ENCODE peak calls at places on chromosomes 16 and 17, in seven cellular contexts. B is mesothelial cell of epicardium, J is colonic mucosa, E is NCI-H1417, I is cardiac fibroblast, S is progenitor cell of endocrine pancreas, D is AG10803. Q is an unnamed sample.
A peak's percentile ranks its signal among the peaks of the same experiment; 100 is the strongest.

GRCh38 chr16:29908719-29909220 is 8.5 kb downstream of the ASPHD1 start:
- DNase-seq in B (no peak), J (no peak), E (no peak), I (no peak), S (no peak), D (no peak), Q (no peak)

GRCh38 chr17:7081341-7082062 is 1.5 kb upstream of the CLEC10A start:
- DNase-seq in B (no peak), J (no peak), E (no peak), I (no peak), S (no peak), D (no peak), Q (no peak)

GRCh38 chr16:6066601-6067000 is 969.0 kb upstream of the EEF2KMT start:
- DNase-seq in B (no peak), J (no peak), E (no peak), I (no peak), S (no peak), D (no peak), Q (no peak)

GRCh38 chr16:31105677-31106213 is 2.4 kb upstream of the BCKDK start:
- DNase-seq in B (no peak), J (peak; percentile 91), E (no peak), I (peak; percentile 71), S (peak; percentile 82), D (peak; percentile 80), Q (no peak)

GRCh38 chr17:9146064-9146463 is 124.8 kb downstream of the NTN1 start:
- DNase-seq in B (no peak), J (no peak), E (no peak), I (no peak), S (no peak), D (no peak), Q (no peak)

GRCh38 chr17:82330322-82331239 is 3.0 kb downstream of the SECTM1 start:
- DNase-seq in B (peak; percentile 32), J (no peak), E (peak; percentile 88), I (peak; percentile 77), S (no peak), D (peak; percentile 58), Q (no peak)

GRCh38 chr17:56694825-56695224 is 101.3 kb downstream of the NOG start:
- DNase-seq in B (no peak), J (no peak), E (no peak), I (no peak), S (no peak), D (peak; percentile 74), Q (no peak)

GRCh38 chr17:6477831-6478383 is 33.7 kb downstream of the PIMREG start:
- DNase-seq in B (no peak), J (no peak), E (no peak), I (no peak), S (no peak), D (no peak), Q (no peak)

GRCh38 chr17:81701288-81702071 is 1.7 kb upstream of the MRPL12 start:
- DNase-seq in B (peak; percentile 12), J (no peak), E (no peak), I (no peak), S (no peak), D (no peak), Q (no peak)

GRCh38 chr16:66695474-66695934 is 1.0 kb downstream of the CMTM4 start:
- DNase-seq in B (no peak), J (no peak), E (no peak), I (no peak), S (no peak), D (no peak), Q (no peak)

GRCh38 chr17:57603978-57604377 is 141.1 kb downstream of the CCDC182 start:
- DNase-seq in B (no peak), J (no peak), E (peak; percentile 26), I (no peak), S (no peak), D (no peak), Q (no peak)

GRCh38 chr17:47949197-47949759 is 7.9 kb downstream of the PNPO start:
- DNase-seq in B (peak; percentile 81), J (peak; percentile 96), E (peak; percentile 77), I (peak; percentile 92), S (peak; percentile 94), D (peak; percentile 82), Q (peak; percentile 70)

GRCh38 chr16:10362077-10362863 is 23.6 kb upstream of the ATF7IP2 start:
- DNase-seq in B (no peak), J (no peak), E (no peak), I (no peak), S (no peak), D (no peak), Q (no peak)

GRCh38 chr17:37828313-37829124 is 83.7 kb upstream of the HNF1B start:
- DNase-seq in B (no peak), J (no peak), E (no peak), I (no peak), S (no peak), D (peak; percentile 17), Q (no peak)

GRCh38 chr16:85205747-85206471 is 93.6 kb upstream of the CIBAR2 start:
- DNase-seq in B (no peak), J (no peak), E (no peak), I (peak; percentile 66), S (no peak), D (no peak), Q (no peak)

GRCh38 chr17:78329263-78330059 is 30.4 kb downstream of the SOCS3 start:
- DNase-seq in B (no peak), J (no peak), E (no peak), I (peak; percentile 64), S (no peak), D (peak; percentile 90), Q (no peak)

GRCh38 chr17:4005296-4006164 is 41.3 kb upstream of the ATP2A3 start:
- DNase-seq in B (no peak), J (no peak), E (no peak), I (no peak), S (no peak), D (no peak), Q (no peak)

GRCh38 chr17:40555296-40556190 is 9.7 kb downstream of the CCR7 start:
- DNase-seq in B (peak; percentile 10), J (no peak), E (no peak), I (no peak), S (peak; percentile 5), D (no peak), Q (no peak)

GRCh38 chr17:7410634-7411426 is 3.2 kb downstream of the NLGN2 start:
- DNase-seq in B (no peak), J (no peak), E (no peak), I (no peak), S (no peak), D (no peak), Q (no peak)

GRCh38 chr16:56909484-56910113 is 22.3 kb upstream of the HERPUD1 start:
- DNase-seq in B (no peak), J (no peak), E (no peak), I (no peak), S (no peak), D (peak; percentile 36), Q (no peak)

GRCh38 chr17:9645858-9646555 is 690 bp downstream of the USP43 start:
- DNase-seq in B (no peak), J (peak; percentile 80), E (peak; percentile 72), I (no peak), S (peak; percentile 60), D (no peak), Q (no peak)

GRCh38 chr16:67822511-67822910 is 15.8 kb downstream of the TSNAXIP1 start:
- DNase-seq in B (no peak), J (no peak), E (no peak), I (no peak), S (no peak), D (peak; percentile 43), Q (no peak)

GRCh38 chr17:69878661-69879060 is 196.4 kb upstream of the KCNJ16 start:
- DNase-seq in B (no peak), J (no peak), E (no peak), I (no peak), S (no peak), D (peak; percentile 32), Q (no peak)

GRCh38 chr16:89658221-89658879 is 714 bp downstream of the SPATA33 start:
- DNase-seq in B (no peak), J (peak; percentile 31), E (peak; percentile 40), I (peak; percentile 14), S (no peak), D (no peak), Q (no peak)

GRCh38 chr16:19583665-19584300 is 28.3 kb downstream of the VPS35L start:
- DNase-seq in B (no peak), J (peak; percentile 40), E (no peak), I (peak; percentile 76), S (no peak), D (peak; percentile 53), Q (peak; percentile 20)

GRCh38 chr16:72715267-72715666 is 332.7 kb downstream of the ZFHX3 start:
- DNase-seq in B (no peak), J (no peak), E (no peak), I (peak; percentile 23), S (no peak), D (peak; percentile 29), Q (no peak)

GRCh38 chr17:46720408-46720807 is 98.1 kb downstream of the WNT3 start:
- DNase-seq in B (no peak), J (no peak), E (no peak), I (peak; percentile 17), S (no peak), D (no peak), Q (no peak)

GRCh38 chr16:54655171-54655590 is 275.5 kb upstream of the IRX5 start:
- DNase-seq in B (peak; percentile 26), J (no peak), E (no peak), I (peak; percentile 63), S (no peak), D (peak; percentile 22), Q (peak; percentile 43)

GRCh38 chr17:19728114-19728495 is 11.7 kb upstream of the SLC47A2 start:
- DNase-seq in B (no peak), J (peak; percentile 80), E (peak; percentile 48), I (peak; percentile 96), S (no peak), D (peak; percentile 97), Q (peak; percentile 49)

GRCh38 chr17:3635474-3636153 is 436 bp downstream of the SHPK start:
- DNase-seq in B (no peak), J (peak; percentile 66), E (no peak), I (no peak), S (no peak), D (no peak), Q (no peak)

GRCh38 chr17:2776589-2777241 is 19.5 kb upstream of the RAP1GAP2 start:
- DNase-seq in B (peak; percentile 42), J (peak; percentile 36), E (peak; percentile 72), I (no peak), S (peak; percentile 82), D (no peak), Q (no peak)

GRCh38 chr17:5694507-5694906 is 110.2 kb upstream of the NLRP1 start:
- DNase-seq in B (no peak), J (no peak), E (no peak), I (no peak), S (no peak), D (no peak), Q (no peak)

GRCh38 chr16:87064731-87065720 is 252.2 kb downstream of the C16orf95 start:
- DNase-seq in B (no peak), J (no peak), E (no peak), I (no peak), S (no peak), D (no peak), Q (no peak)

GRCh38 chr16:50680907-50681885 is at the start of gene SNX20:
- DNase-seq in B (no peak), J (peak; percentile 46), E (no peak), I (no peak), S (no peak), D (no peak), Q (no peak)

GRCh38 chr16:66588981-66589713 is 9.9 kb downstream of the CMTM2 start:
- DNase-seq in B (no peak), J (peak; percentile 42), E (no peak), I (peak; percentile 42), S (no peak), D (no peak), Q (no peak)

GRCh38 chr16:90020838-90021382 is 1.7 kb upstream of the DBNDD1 start:
- DNase-seq in B (no peak), J (no peak), E (peak; percentile 37), I (no peak), S (no peak), D (peak; percentile 3), Q (no peak)

GRCh38 chr17:82407255-82407654 is 10.9 kb upstream of the HEXD start:
- DNase-seq in B (no peak), J (no peak), E (no peak), I (no peak), S (no peak), D (no peak), Q (peak; percentile 15)

GRCh38 chr16:28524544-28525179 is 14.1 kb downstream of the NUPR1 start:
- DNase-seq in B (no peak), J (no peak), E (no peak), I (no peak), S (no peak), D (peak; percentile 22), Q (no peak)

Q was measured in astrocyte of the cerebellum.